ENCODE peak calls at places on chromosomes 16 and 17, in five cellular contexts. One of them, this sample, is unnamed.

GRCh38 chr16:67674851-67675578 is 8.4 kb downstream of the C16orf86 start:
- DNase-seq in HCT116: no peak
- DNase-seq in fibroblast of mammary gland: no peak
- DNase-seq in brain microvascular endothelial cell: no peak
- DNase-seq in left ventricle myocardium inferior: no peak
- DNase-seq in this sample: no peak

GRCh38 chr17:64154321-64155089 is 24.6 kb upstream of the ERN1 start:
- DNase-seq in HCT116: no peak
- DNase-seq in left ventricle myocardium inferior: no peak
- DNase-seq in brain microvascular endothelial cell: no peak
- DNase-seq in fibroblast of mammary gland: no peak
- DNase-seq in this sample: no peak

GRCh38 chr17:65750678-65751077 is 189.2 kb upstream of the AXIN2 start:
- DNase-seq in brain microvascular endothelial cell: peak
- DNase-seq in fibroblast of mammary gland: peak
- DNase-seq in left ventricle myocardium inferior: peak
- DNase-seq in HCT116: peak
- DNase-seq in this sample: peak

GRCh38 chr17:75128694-75129505 is 2.6 kb downstream of the NT5C start:
- DNase-seq in fibroblast of mammary gland: no peak
- DNase-seq in HCT116: no peak
- DNase-seq in left ventricle myocardium inferior: no peak
- DNase-seq in brain microvascular endothelial cell: no peak
- DNase-seq in this sample: no peak

GRCh38 chr16:11402051-11402744 is 56.9 kb downstream of the RMI2 start:
- DNase-seq in fibroblast of mammary gland: no peak
- DNase-seq in left ventricle myocardium inferior: peak
- DNase-seq in HCT116: no peak
- DNase-seq in brain microvascular endothelial cell: no peak
- DNase-seq in this sample: no peak

GRCh38 chr16:77414752-77415231 is 20.0 kb downstream of the ADAMTS18 start:
- DNase-seq in HCT116: no peak
- DNase-seq in brain microvascular endothelial cell: peak
- DNase-seq in fibroblast of mammary gland: peak
- DNase-seq in left ventricle myocardium inferior: no peak
- DNase-seq in this sample: peak

GRCh38 chr16:47016700-47017133 is 43.2 kb upstream of the DNAJA2 start:
- DNase-seq in fibroblast of mammary gland: no peak
- DNase-seq in brain microvascular endothelial cell: no peak
- DNase-seq in HCT116: no peak
- DNase-seq in left ventricle myocardium inferior: no peak
- DNase-seq in this sample: no peak

GRCh38 chr17:45123930-45124796 is 8.2 kb downstream of the PLCD3 start:
- DNase-seq in brain microvascular endothelial cell: peak
- DNase-seq in HCT116: peak
- DNase-seq in fibroblast of mammary gland: peak
- DNase-seq in left ventricle myocardium inferior: no peak
- DNase-seq in this sample: peak

GRCh38 chr16:14303182-14303618 is 232.1 kb downstream of the MRTFB start:
- DNase-seq in left ventricle myocardium inferior: no peak
- DNase-seq in fibroblast of mammary gland: no peak
- DNase-seq in HCT116: no peak
- DNase-seq in brain microvascular endothelial cell: no peak
- DNase-seq in this sample: no peak

GRCh38 chr17:76252040-76252954 is 12.0 kb upstream of the RNF157 start:
- DNase-seq in brain microvascular endothelial cell: peak
- DNase-seq in HCT116: no peak
- DNase-seq in left ventricle myocardium inferior: no peak
- DNase-seq in fibroblast of mammary gland: peak
- DNase-seq in this sample: peak

GRCh38 chr16:70685938-70686375 is at the start of gene MTSS2:
- DNase-seq in HCT116: peak
- DNase-seq in left ventricle myocardium inferior: peak
- DNase-seq in brain microvascular endothelial cell: peak
- DNase-seq in fibroblast of mammary gland: peak
- DNase-seq in this sample: peak

GRCh38 chr16:56776562-56776961 is 46.6 kb downstream of the NUP93 start:
- DNase-seq in brain microvascular endothelial cell: no peak
- DNase-seq in left ventricle myocardium inferior: peak
- DNase-seq in fibroblast of mammary gland: peak
- DNase-seq in HCT116: no peak
- DNase-seq in this sample: no peak

GRCh38 chr16:4336701-4337539 is 14.2 kb downstream of the PAM16 start:
- DNase-seq in fibroblast of mammary gland: no peak
- DNase-seq in brain microvascular endothelial cell: no peak
- DNase-seq in HCT116: no peak
- DNase-seq in left ventricle myocardium inferior: no peak
- DNase-seq in this sample: no peak

GRCh38 chr16:28977703-28978641 is 3.4 kb downstream of the SPNS1 start:
- DNase-seq in left ventricle myocardium inferior: no peak
- DNase-seq in fibroblast of mammary gland: no peak
- DNase-seq in brain microvascular endothelial cell: no peak
- DNase-seq in HCT116: no peak
- DNase-seq in this sample: no peak

GRCh38 chr16:11632455-11632921 is 35.8 kb upstream of the SNN start:
- DNase-seq in HCT116: no peak
- DNase-seq in brain microvascular endothelial cell: peak
- DNase-seq in fibroblast of mammary gland: peak
- DNase-seq in left ventricle myocardium inferior: peak
- DNase-seq in this sample: no peak

GRCh38 chr16:11263737-11264136 is 5.4 kb downstream of the TNP2 start:
- DNase-seq in HCT116: no peak
- DNase-seq in fibroblast of mammary gland: no peak
- DNase-seq in left ventricle myocardium inferior: no peak
- DNase-seq in brain microvascular endothelial cell: no peak
- DNase-seq in this sample: no peak

GRCh38 chr16:3065069-3065741 is at the start of gene IL32:
- DNase-seq in HCT116: no peak
- DNase-seq in brain microvascular endothelial cell: peak
- DNase-seq in left ventricle myocardium inferior: peak
- DNase-seq in fibroblast of mammary gland: peak
- DNase-seq in this sample: peak

GRCh38 chr17:74085434-74085833 is 118.0 kb upstream of the RPL38 start:
- DNase-seq in brain microvascular endothelial cell: no peak
- DNase-seq in left ventricle myocardium inferior: no peak
- DNase-seq in fibroblast of mammary gland: peak
- DNase-seq in HCT116: peak
- DNase-seq in this sample: peak

GRCh38 chr16:52532384-52532783 is 14.6 kb downstream of the TOX3 start:
- DNase-seq in brain microvascular endothelial cell: no peak
- DNase-seq in HCT116: no peak
- DNase-seq in fibroblast of mammary gland: no peak
- DNase-seq in left ventricle myocardium inferior: no peak
- DNase-seq in this sample: no peak

GRCh38 chr17:37276475-37276874 is 99.3 kb upstream of the C17orf78 start:
- DNase-seq in HCT116: no peak
- DNase-seq in fibroblast of mammary gland: no peak
- DNase-seq in brain microvascular endothelial cell: no peak
- DNase-seq in left ventricle myocardium inferior: no peak
- DNase-seq in this sample: no peak

GRCh38 chr16:57628008-57628781 is at the start of gene ADGRG1:
- DNase-seq in brain microvascular endothelial cell: peak
- DNase-seq in fibroblast of mammary gland: peak
- DNase-seq in HCT116: peak
- DNase-seq in left ventricle myocardium inferior: peak
- DNase-seq in this sample: peak

GRCh38 chr17:48483471-48484131 is 47.2 kb downstream of the HOXB1 start:
- DNase-seq in HCT116: peak
- DNase-seq in brain microvascular endothelial cell: peak
- DNase-seq in fibroblast of mammary gland: peak
- DNase-seq in left ventricle myocardium inferior: no peak
- DNase-seq in this sample: no peak

GRCh38 chr16:68379472-68380347 is 68.6 kb downstream of the SMPD3 start:
- DNase-seq in fibroblast of mammary gland: no peak
- DNase-seq in brain microvascular endothelial cell: no peak
- DNase-seq in HCT116: no peak
- DNase-seq in left ventricle myocardium inferior: no peak
- DNase-seq in this sample: no peak

GRCh38 chr17:72171703-72172670 is 51.2 kb downstream of the SOX9 start:
- DNase-seq in HCT116: no peak
- DNase-seq in left ventricle myocardium inferior: no peak
- DNase-seq in fibroblast of mammary gland: no peak
- DNase-seq in brain microvascular endothelial cell: no peak
- DNase-seq in this sample: no peak

DNA sequence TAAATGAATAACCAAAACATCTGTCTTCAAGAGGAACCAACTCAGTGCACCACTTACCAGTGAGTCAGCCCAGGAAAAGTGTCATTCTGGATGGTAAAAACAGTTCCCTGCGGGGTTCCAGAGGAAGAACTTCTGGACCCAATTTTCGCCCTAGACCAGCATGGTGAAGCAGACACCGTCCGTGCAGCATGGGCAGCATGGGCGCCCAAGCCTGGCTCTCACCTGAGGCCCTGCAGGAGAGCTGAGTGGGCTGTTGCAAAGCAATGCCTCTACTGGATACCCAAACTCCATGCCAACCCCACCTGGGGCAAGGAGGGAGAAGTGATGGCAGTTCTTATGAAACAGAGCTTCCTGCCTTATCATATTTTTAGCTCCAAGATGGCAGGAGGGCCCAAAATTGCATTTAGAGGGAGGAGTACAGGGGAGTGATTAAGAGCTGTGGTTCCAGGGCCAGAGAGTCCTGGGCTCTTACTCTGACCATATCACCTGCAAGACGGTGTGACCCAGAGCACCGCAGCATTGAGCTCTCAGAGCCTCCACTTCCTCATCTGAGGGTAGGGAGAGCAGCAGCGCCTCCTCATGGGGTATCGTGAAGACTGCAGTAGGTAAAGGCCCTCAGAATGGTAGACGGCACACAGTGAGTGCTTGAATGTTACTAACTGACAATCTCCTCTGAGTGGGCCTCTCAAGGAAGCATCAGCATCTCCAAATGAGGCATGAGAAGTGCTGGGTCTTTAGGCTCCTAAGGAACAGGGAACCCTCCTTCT is 16.6 kb upstream of the INPP5K start:
- DNase-seq in fibroblast of mammary gland: no peak
- DNase-seq in HCT116: no peak
- DNase-seq in left ventricle myocardium inferior: no peak
- DNase-seq in brain microvascular endothelial cell: no peak
- DNase-seq in this sample: peak
- TF ChIP-seq CTCF in fibroblast of mammary gland: peak
- TF ChIP-seq CTCF in HCT116: peak
- TF ChIP-seq CTCF in left ventricle myocardium inferior: peak
- TF ChIP-seq CTCF in brain microvascular endothelial cell: peak
- TF ChIP-seq CTCF in this sample: peak

DNA sequence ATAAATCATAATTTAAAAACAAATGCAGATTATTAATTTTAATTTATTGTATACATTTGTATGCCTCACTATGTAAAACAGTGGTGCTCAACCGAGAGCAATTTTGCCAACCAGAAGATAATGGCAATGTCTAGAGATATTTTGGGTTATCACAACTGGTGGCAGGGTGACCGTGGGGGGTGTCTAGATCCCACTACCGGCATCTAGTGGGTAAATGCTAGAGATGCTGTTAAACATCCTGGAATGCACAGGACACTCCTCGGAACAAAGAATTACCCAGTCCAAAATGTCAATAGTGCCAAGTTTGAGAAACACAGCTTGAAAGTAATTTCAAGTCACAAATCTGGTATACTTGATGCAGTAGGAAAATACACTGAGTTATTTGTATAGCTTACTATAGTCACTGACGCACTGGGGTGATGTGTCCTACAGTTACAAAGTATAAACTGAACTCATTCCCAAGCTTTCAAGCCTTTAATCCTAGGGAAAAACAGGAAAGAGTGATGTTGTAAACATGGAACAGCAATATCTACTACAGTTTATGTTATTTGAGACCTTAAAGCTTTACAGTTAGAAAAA is 133.5 kb downstream of the BRIP1 start:
- DNase-seq in brain microvascular endothelial cell: no peak
- DNase-seq in left ventricle myocardium inferior: no peak
- DNase-seq in HCT116: no peak
- DNase-seq in fibroblast of mammary gland: no peak
- DNase-seq in this sample: no peak
- TF ChIP-seq CTCF in brain microvascular endothelial cell: peak
- TF ChIP-seq CTCF in left ventricle myocardium inferior: no peak
- TF ChIP-seq CTCF in HCT116: no peak
- TF ChIP-seq CTCF in fibroblast of mammary gland: no peak
- TF ChIP-seq CTCF in this sample: no peak

GRCh38 chr17:81601525-81602120 is 35.3 kb downstream of the NPLOC4 start:
- DNase-seq in HCT116: peak
- DNase-seq in brain microvascular endothelial cell: peak
- DNase-seq in fibroblast of mammary gland: peak
- DNase-seq in left ventricle myocardium inferior: no peak
- DNase-seq in this sample: peak

GRCh38 chr17:81603846-81604610 is 32.9 kb downstream of the NPLOC4 start:
- DNase-seq in fibroblast of mammary gland: no peak
- DNase-seq in left ventricle myocardium inferior: no peak
- DNase-seq in HCT116: no peak
- DNase-seq in brain microvascular endothelial cell: no peak
- DNase-seq in this sample: no peak

DNA sequence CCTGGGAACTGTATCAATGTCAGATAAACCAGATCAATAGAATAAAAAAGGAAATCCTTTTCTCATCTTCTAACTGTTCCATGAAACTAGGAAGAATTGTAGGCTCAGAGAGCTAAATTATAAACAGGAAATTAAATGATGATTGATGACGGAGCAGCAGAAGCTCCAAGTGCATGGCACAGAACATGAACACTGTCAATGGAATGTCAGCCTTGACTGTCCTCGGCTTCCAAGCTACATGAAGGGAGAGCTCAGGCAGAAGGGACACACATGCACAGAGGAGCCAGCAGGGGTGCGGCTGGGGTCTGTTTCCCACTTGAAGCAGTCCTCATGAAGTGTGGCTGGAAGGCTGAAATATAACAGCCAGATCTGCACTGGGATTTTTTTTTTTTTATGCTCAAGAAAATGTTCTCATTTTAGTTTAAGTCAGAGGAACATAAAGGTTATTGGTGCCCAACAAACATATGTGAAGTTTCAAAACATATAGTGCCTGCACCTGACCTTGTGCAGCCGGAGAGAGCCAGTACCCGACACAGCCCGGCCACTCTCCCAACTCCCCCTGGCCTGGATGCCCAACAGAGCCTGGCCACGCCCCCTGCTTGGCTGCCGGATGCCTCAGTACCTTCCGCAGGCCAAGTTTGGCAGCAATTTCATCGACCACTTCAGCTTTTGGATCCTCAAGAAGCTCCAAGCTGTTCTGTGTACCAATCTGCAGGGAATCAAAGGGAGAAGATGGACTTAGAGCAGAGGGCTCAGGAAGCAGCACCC is 37.0 kb downstream of the NPLOC4 start:
- DNase-seq in HCT116: no peak
- DNase-seq in left ventricle myocardium inferior: peak
- DNase-seq in fibroblast of mammary gland: peak
- DNase-seq in brain microvascular endothelial cell: peak
- DNase-seq in this sample: no peak
- TF ChIP-seq CTCF in HCT116: no peak
- TF ChIP-seq CTCF in left ventricle myocardium inferior: no peak
- TF ChIP-seq CTCF in fibroblast of mammary gland: no peak
- TF ChIP-seq CTCF in brain microvascular endothelial cell: peak
- TF ChIP-seq CTCF in this sample: no peak

DNA sequence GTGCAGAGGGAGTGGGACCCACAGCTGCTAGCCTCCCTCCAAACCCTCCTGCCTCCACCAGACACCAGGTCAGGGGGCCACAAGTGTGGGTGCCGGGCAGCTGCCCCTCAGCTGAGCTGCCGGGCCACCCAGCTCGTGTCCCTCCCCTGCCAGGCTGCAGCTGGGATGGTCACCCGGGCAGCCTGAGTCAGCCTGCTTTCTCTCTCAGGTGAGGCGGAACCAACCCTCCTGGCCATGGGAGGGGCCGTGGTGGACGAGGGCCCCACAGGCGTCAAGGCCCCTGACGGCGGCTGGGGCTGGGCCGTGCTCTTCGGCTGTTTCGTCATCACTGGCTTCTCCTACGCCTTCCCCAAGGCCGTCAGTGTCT is 6.9 kb downstream of the SLC16A3 start:
- DNase-seq in fibroblast of mammary gland: no peak
- DNase-seq in brain microvascular endothelial cell: no peak
- DNase-seq in left ventricle myocardium inferior: peak
- DNase-seq in HCT116: no peak
- DNase-seq in this sample: no peak
- TF ChIP-seq CTCF in fibroblast of mammary gland: no peak
- TF ChIP-seq CTCF in brain microvascular endothelial cell: no peak
- TF ChIP-seq CTCF in left ventricle myocardium inferior: no peak
- TF ChIP-seq CTCF in HCT116: no peak
- TF ChIP-seq CTCF in this sample: no peak